ENCODE peak calls at places on chromosomes 5 and 9, in nine cellular contexts. U is transverse colon, A is HepG2, C is ovary, W is stomach, J is body of pancreas, I is A549, O is IMR-90, H is HCT116. L is an unnamed sample.

GRCh38 chr9:893115-893514 is 51.6 kb downstream of the DMRT1 start:
- DNase-seq in C (no peak), A (no peak), W (no peak), I (no peak), U (no peak), O (no peak), H (no peak), J (no peak), L (no peak)

GRCh38 chr9:119722384-119722783 is 353.1 kb upstream of the BRINP1 start:
- DNase-seq in H (no peak), I (no peak), W (no peak), A (no peak), O (no peak), C (no peak), J (no peak), U (no peak), L (no peak)

GRCh38 chr9:29555452-29555851 is 1982.2 kb upstream of the C9orf72 start:
- DNase-seq in U (no peak), C (no peak), J (no peak), W (no peak), A (no peak), H (no peak), I (no peak), O (no peak), L (no peak)

GRCh38 chr5:173291722-173292658 is 36.2 kb downstream of the STC2 start:
- DNase-seq in H (no peak), J (no peak), O (peak), W (no peak), U (no peak), I (no peak), A (no peak), C (no peak), L (no peak)

GRCh38 chr5:35384658-35385057 is 154.4 kb upstream of the PRLR start:
- DNase-seq in W (no peak), J (no peak), A (no peak), I (no peak), C (no peak), U (no peak), H (no peak), O (no peak), L (no peak)

GRCh38 chr5:127440831-127441230 is 76.6 kb upstream of the PRRC1 start:
- DNase-seq in H (no peak), C (no peak), J (no peak), I (no peak), W (no peak), O (no peak), U (no peak), A (no peak), L (no peak)

GRCh38 chr5:76787237-76787636 is 31.6 kb upstream of the F2RL1 start:
- DNase-seq in H (no peak), J (peak), W (peak), C (no peak), O (peak), I (no peak), A (peak), U (no peak), L (peak)

GRCh38 chr5:120684749-120685415 is 220.8 kb downstream of the PRR16 start:
- DNase-seq in A (no peak), J (no peak), C (no peak), O (peak), H (no peak), U (no peak), W (no peak), I (no peak), L (no peak)

GRCh38 chr5:42992035-42992570 is 48.0 kb downstream of the ANXA2R start:
- DNase-seq in J (peak), C (peak), O (peak), U (peak), H (peak), W (peak), I (peak), A (peak), L (peak)

GRCh38 chr5:42993516-42994284 is 46.4 kb downstream of the ANXA2R start:
- DNase-seq in W (no peak), C (no peak), A (no peak), H (no peak), O (peak), J (no peak), I (no peak), U (peak), L (peak)

GRCh38 chr5:42994285-42995151 is 45.6 kb downstream of the ANXA2R start:
- DNase-seq in C (peak), A (peak), I (peak), J (peak), W (peak), U (peak), O (peak), H (peak), L (peak)

GRCh38 chr5:42991477-42992034 is 48.6 kb downstream of the ANXA2R start:
- DNase-seq in O (peak), J (no peak), I (no peak), W (no peak), A (no peak), U (peak), H (no peak), C (no peak), L (peak)

GRCh38 chr5:42995152-42995751 is 44.9 kb downstream of the ANXA2R start:
- DNase-seq in J (no peak), A (no peak), U (no peak), O (peak), C (no peak), I (no peak), W (no peak), H (no peak), L (no peak)
- H3K27ac ChIP-seq in J (no peak), A (no peak), U (peak), O (peak), C (no peak), I (peak), W (no peak), H (no peak), L (no peak)

DNA sequence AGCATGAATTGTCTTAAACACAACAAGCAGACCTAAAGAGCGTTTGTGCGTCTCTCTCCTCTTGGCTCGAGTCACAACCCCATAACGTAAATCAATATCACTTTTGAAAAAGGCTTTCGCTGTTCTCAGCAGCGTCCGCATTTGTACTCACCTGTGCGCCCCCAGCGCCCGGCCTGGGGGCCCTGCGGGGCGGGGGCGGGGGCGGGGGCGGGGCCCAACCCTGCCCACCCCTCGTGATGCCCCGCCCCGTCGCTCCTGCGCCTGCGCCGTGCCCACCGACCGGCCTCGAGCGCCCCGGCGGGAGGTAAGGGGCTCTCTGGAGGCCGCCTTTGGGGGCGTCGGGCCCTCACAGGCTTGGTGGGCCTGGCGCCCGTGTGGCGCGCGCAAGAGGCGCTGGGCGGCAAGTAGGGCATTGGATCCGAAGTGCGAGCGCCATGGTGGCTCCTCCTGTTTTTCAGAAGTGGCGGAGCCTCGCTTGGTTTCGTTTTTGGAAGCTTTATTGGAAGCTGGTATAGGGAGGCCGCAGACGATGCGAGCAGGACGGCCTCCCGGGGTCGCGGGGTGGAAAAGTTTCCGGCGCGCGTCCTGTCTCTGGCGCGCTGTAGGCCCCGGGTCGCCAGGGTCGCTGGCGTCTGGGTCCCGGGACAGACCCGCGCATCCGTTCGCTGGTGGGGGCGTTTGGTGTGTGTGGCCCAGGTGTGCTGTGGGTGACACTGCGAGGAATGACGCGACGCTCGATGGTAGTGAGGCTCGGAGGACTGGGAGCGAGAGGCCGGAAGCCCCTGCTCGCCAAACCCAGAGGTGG is at the start of gene STX17:
- DNase-seq in A (peak), W (peak), O (peak), J (peak), I (peak), U (peak), C (peak), H (peak), L (peak)
- TF ChIP-seq POLR2A in A (peak), W (no peak), O (peak), J (peak), I (peak), U (peak), C (peak), H (peak), L (peak)

GRCh38 chr9:135471751-135472640 is 7.6 kb upstream of the PPP1R26 start:
- DNase-seq in U (no peak), C (no peak), W (no peak), A (no peak), I (no peak), H (no peak), J (no peak), O (peak), L (no peak)
- H3K27ac ChIP-seq in U (no peak), C (no peak), W (no peak), A (no peak), I (no peak), H (no peak), J (no peak), O (no peak), L (no peak)

GRCh38 chr5:1316588-1316902 is 21.7 kb upstream of the TERT start:
- DNase-seq in U (no peak), W (no peak), C (no peak), J (no peak), H (no peak), A (no peak), O (no peak), I (no peak), L (no peak)
- TF ChIP-seq POLR2A in U (no peak), W (no peak), C (no peak), J (no peak), H (no peak), A (no peak), O (no peak), I (no peak), L (no peak)

GRCh38 chr9:121371495-121371911 is 1.5 kb upstream of the STOM start:
- DNase-seq in W (no peak), I (no peak), O (no peak), H (no peak), C (no peak), U (no peak), J (no peak), A (peak), L (no peak)

GRCh38 chr9:121367651-121368510 is 2.2 kb downstream of the STOM start:
- DNase-seq in O (no peak), I (no peak), A (peak), U (no peak), W (no peak), J (no peak), H (no peak), C (no peak), L (no peak)

GRCh38 chr9:121372239-121372562 is 2.2 kb upstream of the STOM start:
- DNase-seq in W (no peak), A (no peak), C (no peak), H (no peak), I (no peak), U (no peak), J (peak), O (no peak), L (no peak)

GRCh38 chr9:121372563-121373400 is 2.7 kb upstream of the STOM start:
- DNase-seq in U (no peak), I (no peak), O (peak), W (peak), A (peak), H (no peak), C (no peak), J (peak), L (peak)

DNA sequence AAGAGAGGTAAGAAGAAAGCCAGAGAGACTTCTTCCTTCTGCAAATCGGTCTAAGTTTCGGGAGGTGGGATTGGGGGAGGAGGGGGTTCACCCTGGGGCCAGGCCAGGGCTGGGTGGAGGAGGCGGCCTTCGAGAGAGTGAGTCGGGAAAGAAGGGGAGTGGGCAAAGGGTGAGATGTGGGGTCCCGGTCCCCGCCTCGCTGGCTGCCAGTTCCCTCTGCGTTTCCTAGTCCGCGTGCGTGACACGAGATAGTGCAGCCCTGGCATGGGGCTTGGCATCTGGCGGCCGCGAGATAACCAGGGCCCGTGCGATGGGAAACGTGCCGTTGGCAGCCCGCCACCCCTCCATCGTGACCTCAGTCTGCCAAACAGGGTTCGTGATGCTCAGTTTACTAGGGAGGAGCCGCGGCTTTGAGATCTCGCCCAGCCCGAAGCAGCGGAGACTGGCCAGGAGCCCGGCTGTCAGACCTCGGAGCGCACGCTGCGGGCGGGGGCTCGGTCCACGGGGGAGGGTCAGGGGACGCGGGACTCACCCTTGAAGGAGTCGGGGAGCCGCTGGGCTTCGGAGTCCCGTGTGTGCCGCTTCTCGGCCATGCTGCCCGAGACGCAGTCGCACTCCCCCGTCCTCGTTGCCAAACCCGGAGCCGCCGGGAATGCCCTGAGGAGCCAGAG is at the start of gene STOM:
- DNase-seq in W (peak), O (peak), U (peak), C (peak), J (peak), H (no peak), I (peak), A (peak), L (peak)
- H3K27ac ChIP-seq in W (peak), O (peak), U (peak), C (peak), J (peak), H (peak), I (peak), A (peak), L (peak)

DNA sequence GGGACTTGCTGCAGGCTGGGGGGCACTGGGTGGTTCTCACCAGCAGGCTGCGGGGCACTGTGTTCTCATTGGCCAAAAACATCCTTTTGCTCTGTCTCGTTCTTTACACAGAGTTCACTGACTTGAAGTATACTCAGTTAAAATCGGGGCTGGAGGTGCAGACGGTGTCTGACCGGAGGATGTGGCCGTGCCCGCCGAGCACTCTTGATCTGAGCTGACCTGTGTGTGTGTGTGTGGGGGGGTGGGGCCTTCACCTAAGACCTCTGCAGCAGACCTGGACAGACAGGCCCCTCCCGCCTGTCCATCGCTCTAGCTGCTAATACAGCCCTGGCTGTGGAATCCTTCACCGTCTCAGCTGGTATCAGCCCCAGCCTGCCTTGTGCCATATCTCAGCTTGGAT is 7.1 kb downstream of the TOR1B start:
- DNase-seq in U (no peak), J (no peak), C (no peak), W (no peak), H (no peak), I (no peak), O (no peak), A (no peak), L (no peak)
- TF ChIP-seq POLR2A in U (no peak), J (no peak), C (no peak), W (no peak), H (no peak), I (no peak), O (no peak), A (no peak), L (no peak)

DNA sequence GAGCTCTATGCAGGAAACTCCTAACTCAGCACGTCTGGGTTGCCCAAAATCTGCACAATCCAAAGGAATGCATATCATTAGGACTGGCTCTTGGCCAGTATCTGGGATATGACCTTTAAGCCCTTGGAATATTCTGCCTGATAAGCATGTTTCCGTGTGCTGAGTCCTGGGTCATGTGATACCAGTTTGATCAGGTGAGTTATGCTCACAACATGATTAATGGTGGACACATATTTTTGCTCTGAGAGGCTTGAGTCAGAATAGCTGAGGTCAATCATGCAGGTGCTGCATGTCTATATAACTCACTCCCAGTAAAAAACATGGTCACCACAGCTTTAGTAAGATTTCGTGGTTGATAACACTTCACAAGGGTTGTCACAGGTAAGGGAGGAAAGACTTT is 408.8 kb downstream of the YTHDC2 start:
- DNase-seq in A (no peak), C (no peak), W (no peak), H (no peak), J (no peak), U (no peak), O (no peak), I (no peak), L (no peak)
- H3K27ac ChIP-seq in A (no peak), C (no peak), W (no peak), H (no peak), J (no peak), U (no peak), O (no peak), I (no peak), L (no peak)

L was measured in adrenal gland.